ENCODE peak calls at places on chromosome 9, in nine cellular contexts. T, D, P, S, Y, O, N, J and G are unnamed samples.

GRCh38 chr9:16626577-16627130 is 243.8 kb downstream of the BNC2 start:
- DNase-seq in T (no peak), S (no peak), P (peak; percentile 49), N (peak; percentile 63), J (peak; percentile 70), D (no peak), Y (peak; percentile 8), O (peak; percentile 86), G (no peak)

GRCh38 chr9:95363051-95363841 is 45.7 kb upstream of the FANCC start:
- DNase-seq in J (peak; percentile 17), S (no peak), T (no peak), Y (no peak), N (no peak), O (peak; percentile 39), D (no peak), P (no peak), G (no peak)

GRCh38 chr9:3468407-3469205 is 57.2 kb downstream of the RFX3 start:
- DNase-seq in S (no peak), J (no peak), Y (no peak), O (no peak), T (no peak), D (no peak), P (no peak), N (no peak), G (no peak)

GRCh38 chr9:137630684-137631083 is 11.9 kb downstream of the EHMT1 start:
- DNase-seq in O (no peak), D (no peak), J (no peak), T (no peak), N (no peak), P (no peak), Y (no peak), S (no peak), G (peak; percentile 34)

GRCh38 chr9:79984429-79985067 is 412.8 kb downstream of the TLE4 start:
- DNase-seq in T (peak; percentile 19), J (no peak), Y (no peak), S (no peak), O (no peak), P (no peak), N (no peak), D (no peak), G (no peak)

GRCh38 chr9:6780690-6781089 is 22.9 kb downstream of the KDM4C start:
- DNase-seq in D (no peak), S (no peak), J (no peak), P (no peak), O (no peak), N (no peak), T (no peak), Y (no peak), G (no peak)

GRCh38 chr9:104227108-104227507 is 133.0 kb downstream of the SMC2 start:
- DNase-seq in S (no peak), O (peak; percentile 0), D (no peak), P (no peak), T (no peak), N (no peak), J (no peak), Y (no peak), G (no peak)

GRCh38 chr9:114745108-114745848 is 60.6 kb downstream of the TNFSF15 start:
- DNase-seq in O (peak; percentile 66), Y (peak; percentile 29), J (no peak), N (no peak), T (no peak), D (no peak), S (no peak), P (no peak), G (no peak)

GRCh38 chr9:2717385-2717784 is at the start of gene KCNV2:
- DNase-seq in P (no peak), D (no peak), S (no peak), Y (no peak), T (no peak), N (no peak), O (no peak), J (no peak), G (no peak)

GRCh38 chr9:109889456-109889855 is 109.5 kb downstream of the PALM2AKAP2 start:
- DNase-seq in P (no peak), J (no peak), N (no peak), Y (no peak), O (no peak), T (peak; percentile 92), D (no peak), S (no peak), G (no peak)

GRCh38 chr9:74499770-74500583 is 2.8 kb downstream of the RORB start:
- DNase-seq in O (peak; percentile 6), N (peak; percentile 38), Y (no peak), P (no peak), D (no peak), T (no peak), S (no peak), J (peak; percentile 51), G (no peak)

GRCh38 chr9:108150736-108151135 is 661.2 kb upstream of the KLF4 start:
- DNase-seq in O (peak; percentile 70), N (no peak), P (no peak), Y (peak; percentile 54), J (no peak), S (no peak), T (no peak), D (no peak), G (no peak)

GRCh38 chr9:36163049-36163839 is 5.9 kb upstream of the CCIN start:
- DNase-seq in D (peak; percentile 54), Y (peak; percentile 82), O (peak; percentile 93), T (no peak), P (no peak), S (no peak), N (peak; percentile 76), J (peak; percentile 93), G (no peak)

GRCh38 chr9:95217936-95218335 is 99.6 kb downstream of the FANCC start:
- DNase-seq in T (no peak), D (no peak), O (no peak), Y (no peak), N (no peak), P (no peak), S (no peak), J (no peak), G (no peak)

GRCh38 chr9:137482094-137482781 is 23.1 kb upstream of the NSMF start:
- DNase-seq in J (no peak), P (no peak), N (no peak), Y (peak; percentile 99), T (peak; percentile 89), O (peak; percentile 74), D (peak; percentile 31), S (no peak), G (no peak)

GRCh38 chr9:114827658-114828360 is 22.0 kb upstream of the TNFSF15 start:
- DNase-seq in P (no peak), T (no peak), S (no peak), D (no peak), N (no peak), J (no peak), O (no peak), Y (no peak), G (no peak)

GRCh38 chr9:27548055-27548741 is 18.6 kb upstream of the MOB3B start:
- DNase-seq in T (peak; percentile 35), Y (no peak), P (no peak), S (peak; percentile 19), O (peak; percentile 74), N (peak; percentile 62), D (no peak), J (peak; percentile 66), G (peak; percentile 18)

DNA sequence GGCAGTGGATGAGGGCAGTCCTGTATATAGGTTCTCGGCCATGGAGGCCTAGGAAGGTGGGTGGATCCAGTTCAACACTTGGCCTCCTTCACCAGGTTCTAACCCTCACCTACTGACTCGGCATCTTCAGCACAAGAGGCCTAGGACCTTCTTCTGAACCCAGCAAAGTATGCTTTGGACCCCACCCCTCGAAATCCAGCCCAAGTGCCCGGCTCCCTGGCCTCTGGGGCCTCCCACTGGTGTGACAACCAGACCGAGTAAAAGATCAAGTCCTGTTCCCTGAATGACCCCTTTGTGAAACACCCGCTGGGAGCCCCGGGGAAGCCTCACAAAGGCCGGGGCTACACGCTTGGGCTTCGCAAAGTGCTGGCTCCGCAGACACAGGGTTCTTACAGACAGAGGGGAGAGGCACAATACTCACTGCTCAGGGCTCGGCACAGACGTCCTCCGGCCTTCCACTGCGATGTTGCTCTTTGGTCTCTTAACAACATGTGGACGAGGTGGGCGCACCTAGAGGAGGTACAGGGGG is 47.0 kb downstream of the CRB2 start:
- DNase-seq in T (no peak), S (no peak), J (no peak), N (peak; percentile 44), O (no peak), P (no peak), Y (peak; percentile 67), D (no peak), G (no peak)
- H3K4me2 ChIP-seq in T (no peak overlapping the region), S (no peak overlapping the region), J (no peak overlapping the region), N (peak overlapping the region; percentile 33), O (no peak overlapping the region), P (no peak overlapping the region), Y (no peak overlapping the region), D (no peak overlapping the region), G (no peak overlapping the region)

GRCh38 chr9:112093147-112093874 is 81.8 kb downstream of the SUSD1 start:
- DNase-seq in S (no peak), N (no peak), Y (no peak), D (no peak), T (no peak), P (no peak), J (no peak), O (no peak), G (no peak)

GRCh38 chr9:112093875-112094227 is 81.2 kb downstream of the SUSD1 start:
- DNase-seq in D (no peak), Y (no peak), T (no peak), S (no peak), P (no peak), J (no peak), N (no peak), O (no peak), G (no peak)

GRCh38 chr9:112094240-112094639 is 80.9 kb downstream of the SUSD1 start:
- DNase-seq in D (no peak), T (no peak), P (no peak), S (no peak), J (no peak), N (no peak), O (no peak), Y (no peak), G (no peak)

GRCh38 chr9:112097712-112098688 is 77.1 kb downstream of the SUSD1 start:
- DNase-seq in S (peak; percentile 62), Y (peak; percentile 76), O (peak; percentile 81), N (peak; percentile 91), D (peak; percentile 33), P (peak; percentile 72), J (peak; percentile 93), T (peak; percentile 55), G (peak; percentile 80)

GRCh38 chr9:112094948-112095779 is 79.9 kb downstream of the SUSD1 start:
- DNase-seq in O (no peak), D (no peak), J (no peak), T (no peak), Y (no peak), N (no peak), P (no peak), S (no peak), G (no peak)
- H3K4me3 ChIP-seq in O (no peak overlapping the region), D (no peak overlapping the region), J (no peak overlapping the region), T (no peak overlapping the region), Y (no peak overlapping the region), N (no peak overlapping the region), P (no peak overlapping the region), S (no peak overlapping the region), G (no peak overlapping the region)

GRCh38 chr9:78004478-78005229 is 27.0 kb downstream of the GNAQ start:
- DNase-seq in O (no peak), S (peak; percentile 2), N (no peak), Y (no peak), T (no peak), P (peak; percentile 43), J (peak; percentile 37), D (peak; percentile 85), G (peak; percentile 14)
- TF ChIP-seq CTCF in O (no peak), S (no peak), N (peak; percentile 28), Y (peak; percentile 46), T (peak; percentile 24), P (peak; percentile 46), J (peak; percentile 65), D (peak; percentile 49), G (peak; percentile 71)

GRCh38 chr9:121545148-121545874 is 45.7 kb upstream of the GGTA1 start:
- DNase-seq in Y (no peak), P (no peak), N (no peak), D (no peak), J (no peak), T (no peak), S (no peak), O (no peak), G (no peak)
- H3K4me2 ChIP-seq in Y (peak overlapping the region; percentile 72), P (peak overlapping the region; percentile 85), N (peak overlapping the region; percentile 58), D (peak overlapping the region; percentile 51), J (peak overlapping the region; percentile 62), T (peak overlapping the region; percentile 48), S (peak overlapping the region; percentile 72), O (no peak overlapping the region), G (no peak overlapping the region)